ENCODE peak calls at places on chromosomes 5 and 9, in six cellular contexts. X is H1, H is K562, B is SK-N-SH, V is HCT116, W is GM12878. T is an unnamed sample.

GRCh38 chr5:140073296-140073695 is 30.2 kb upstream of the NRG2 start:
- DNase-seq in X (no peak), H (peak), B (peak), V (no peak), W (no peak), T (no peak)

GRCh38 chr9:93234600-93234999 is 50.7 kb downstream of the WNK2 start:
- DNase-seq in X (no peak), H (no peak), B (no peak), V (no peak), W (no peak), T (no peak)

GRCh38 chr9:121892706-121893105 is 200.4 kb downstream of the TTLL11 start:
- DNase-seq in X (no peak), H (no peak), B (no peak), V (no peak), W (no peak), T (no peak)

GRCh38 chr5:37071901-37072581 is 177.1 kb downstream of the CPLANE1 start:
- DNase-seq in X (no peak), H (no peak), B (no peak), V (no peak), W (no peak), T (no peak)

GRCh38 chr5:58156977-58157701 is 302.7 kb downstream of the PLK2 start:
- DNase-seq in X (no peak), H (no peak), B (peak), V (no peak), W (no peak), T (no peak)

GRCh38 chr9:32968101-32969011 is 33.1 kb downstream of the APTX start:
- DNase-seq in X (peak), H (peak), B (peak), V (peak), W (no peak), T (peak)

GRCh38 chr5:9231842-9232241 is 314.0 kb downstream of the SEMA5A start:
- DNase-seq in X (no peak), H (no peak), B (no peak), V (no peak), W (no peak), T (no peak)

GRCh38 chr9:135924628-135925338 is 17.4 kb upstream of the CAMSAP1 start:
- DNase-seq in X (no peak), H (no peak), B (no peak), V (no peak), W (no peak), T (no peak)

GRCh38 chr5:141135030-141135717 is at the start of gene PCDHB5:
- DNase-seq in X (peak), H (peak), B (no peak), V (no peak), W (no peak), T (peak)
- TF ChIP-seq JUND in X (no peak), H (no peak), B (no peak), V (no peak), W (no peak), T (no peak)

DNA sequence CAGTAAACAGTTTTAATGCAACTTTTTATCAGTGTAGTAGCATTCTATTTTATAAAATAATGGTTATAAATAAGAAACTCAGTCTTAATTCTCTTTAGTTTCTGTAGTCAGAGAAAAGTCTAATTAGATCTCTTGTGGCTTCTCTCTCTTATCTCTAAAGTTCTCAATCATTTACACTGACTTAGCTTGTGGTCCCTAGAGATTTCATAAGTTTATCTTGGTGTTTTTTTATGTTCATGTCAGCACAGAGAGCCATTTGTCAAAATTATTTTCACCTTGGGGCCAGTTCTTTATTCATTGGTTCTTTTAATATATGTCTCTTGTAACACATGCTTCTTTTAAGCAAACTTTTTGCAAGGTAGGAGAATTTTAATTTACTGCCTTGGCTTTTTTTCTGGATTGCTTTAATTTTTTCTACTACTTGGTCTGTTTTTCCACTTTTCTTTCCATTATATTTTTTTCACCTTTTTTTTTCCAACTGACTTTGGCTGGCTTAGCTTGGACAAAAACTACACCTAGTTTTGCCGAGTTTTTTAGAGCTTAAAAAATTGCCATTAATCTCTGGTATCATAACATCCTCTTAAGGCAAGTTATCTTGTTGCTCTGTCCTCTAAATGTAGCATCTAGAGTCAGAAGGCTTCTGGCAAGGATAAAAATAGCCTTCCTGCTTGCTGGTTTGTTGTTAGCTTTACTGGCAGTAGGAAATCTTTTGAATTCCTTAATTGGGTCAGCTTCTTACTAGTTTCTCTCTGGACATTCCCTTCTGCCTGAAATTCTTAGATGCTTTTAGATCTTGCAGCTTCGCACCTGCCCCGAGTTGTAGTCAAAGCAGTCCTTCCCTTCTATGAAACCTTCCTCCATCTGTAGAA is 35.3 kb downstream of the CPEB4 start:
- DNase-seq in X (no peak), H (no peak), B (no peak), V (no peak), W (no peak), T (no peak)
- TF ChIP-seq JUND in X (no peak), H (no peak), B (no peak), V (no peak), W (no peak), T (no peak)

GRCh38 chr9:114981095-114981494 is 50.7 kb upstream of the TNFSF8 start:
- DNase-seq in X (no peak), H (no peak), B (no peak), V (no peak), W (no peak), T (no peak)
- TF ChIP-seq JUND in X (no peak), H (no peak), B (no peak), V (no peak), W (no peak), T (no peak)

DNA sequence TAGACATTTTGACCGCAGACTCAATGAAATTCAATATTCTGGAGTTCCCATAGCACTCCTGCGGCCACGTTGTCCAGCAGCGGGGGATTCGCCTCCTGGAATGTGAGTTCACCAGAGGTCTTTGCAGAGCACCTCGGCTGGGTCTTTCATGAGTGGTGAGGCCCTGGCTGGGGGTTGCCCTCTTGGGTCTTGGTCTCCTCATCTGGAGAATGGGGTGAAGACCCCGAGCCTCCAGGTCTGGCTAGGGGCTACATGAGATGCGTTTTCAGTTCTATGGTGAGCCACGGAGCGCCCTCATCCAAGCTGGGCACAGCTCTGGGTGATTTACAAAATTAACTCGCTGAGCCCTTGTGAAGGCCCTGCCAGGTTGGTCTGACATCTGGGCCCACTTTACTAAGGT is 37.5 kb upstream of the RXRA start:
- DNase-seq in X (no peak), H (no peak), B (no peak), V (no peak), W (no peak), T (no peak)
- TF ChIP-seq JUND in X (no peak), H (no peak), B (no peak), V (no peak), W (no peak), T (no peak)

GRCh38 chr5:111229126-111229525 is 4.9 kb downstream of the CAMK4 start:
- DNase-seq in X (no peak), H (no peak), B (no peak), V (no peak), W (no peak), T (no peak)

GRCh38 chr5:111232311-111233049 is 8.3 kb downstream of the CAMK4 start:
- DNase-seq in X (no peak), H (no peak), B (no peak), V (no peak), W (no peak), T (no peak)

GRCh38 chr5:111227805-111228204 is 3.6 kb downstream of the CAMK4 start:
- DNase-seq in X (no peak), H (no peak), B (peak), V (no peak), W (no peak), T (no peak)

GRCh38 chr5:111231053-111231586 is 6.9 kb downstream of the CAMK4 start:
- DNase-seq in X (no peak), H (no peak), B (no peak), V (no peak), W (no peak), T (no peak)

DNA sequence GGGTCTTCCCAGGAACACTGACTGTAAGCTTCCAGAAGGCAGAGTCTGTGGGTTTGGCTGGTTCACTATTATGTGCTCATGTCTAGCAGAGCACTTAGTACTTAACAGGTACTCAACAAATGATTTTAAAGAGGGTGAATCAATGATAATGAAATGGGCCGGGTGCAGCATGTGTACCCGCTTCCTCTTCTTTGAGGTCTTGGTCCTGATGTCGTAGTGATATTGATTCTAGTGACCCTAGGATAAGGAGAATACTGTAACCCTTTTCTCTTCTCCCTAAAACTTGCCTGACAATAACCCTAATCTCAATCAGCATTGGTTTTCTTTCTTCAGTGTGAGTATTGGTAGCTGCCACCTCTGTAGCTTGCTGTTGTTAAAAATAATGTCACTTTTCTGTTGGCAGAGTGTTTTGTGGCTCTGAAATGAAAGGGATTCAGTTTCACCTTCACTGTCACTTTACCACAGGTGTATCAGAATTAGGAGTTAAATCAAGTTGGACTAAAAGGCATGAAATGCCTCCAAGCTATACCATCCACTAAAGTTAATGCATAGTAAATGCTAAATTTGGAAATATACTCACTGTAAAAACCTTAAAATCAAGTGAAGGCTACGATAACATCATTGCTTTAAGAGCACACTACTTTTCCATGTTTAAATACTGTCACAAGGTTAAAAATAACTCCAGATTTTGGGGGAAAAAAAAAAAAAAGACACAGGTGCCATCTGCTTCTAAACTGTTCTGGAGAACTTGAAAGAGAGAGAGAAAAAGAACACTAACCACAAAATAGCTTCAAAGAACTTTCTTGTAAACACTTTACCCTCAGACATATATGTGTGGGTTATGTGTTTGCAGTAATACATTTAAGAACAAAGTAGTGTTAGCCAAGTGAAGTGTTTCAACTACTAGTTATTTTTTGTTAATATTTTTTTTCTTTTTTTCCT is 6.0 kb downstream of the CAMK4 start:
- DNase-seq in X (no peak), H (no peak), B (no peak), V (no peak), W (no peak), T (no peak)
- TF ChIP-seq JUND in X (no peak), H (no peak), B (no peak), V (no peak), W (no peak), T (no peak)

DNA sequence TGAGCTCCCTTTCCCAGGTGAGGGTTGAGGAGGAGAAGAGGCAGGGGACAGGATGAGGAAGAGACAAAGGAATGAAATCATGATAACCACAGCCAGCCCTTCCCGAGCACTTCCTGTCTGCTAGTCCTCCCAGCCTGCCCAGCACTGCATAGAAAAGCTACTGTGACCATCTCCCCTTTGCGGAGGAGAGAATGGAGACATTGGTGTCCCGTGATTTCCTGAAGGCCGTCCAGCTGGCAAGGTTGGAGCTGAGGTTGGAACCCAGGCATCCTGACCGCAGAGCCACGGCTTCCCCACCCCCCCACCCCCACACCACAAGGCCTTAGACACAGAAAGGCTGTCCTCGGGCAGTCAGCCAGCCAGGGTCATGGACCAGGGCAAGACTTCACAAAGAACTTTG is 131.1 kb upstream of the ICE1 start:
- DNase-seq in X (no peak), H (no peak), B (no peak), V (no peak), W (no peak), T (no peak)
- TF ChIP-seq JUND in X (no peak), H (no peak), B (no peak), V (no peak), W (no peak), T (no peak)

GRCh38 chr5:73693573-73694061 is 67.6 kb downstream of the ARHGEF28 start:
- DNase-seq in X (no peak), H (no peak), B (peak), V (no peak), W (no peak), T (peak)
- TF ChIP-seq JUND in X (no peak), H (no peak), B (no peak), V (no peak), W (no peak), T (no peak)

DNA sequence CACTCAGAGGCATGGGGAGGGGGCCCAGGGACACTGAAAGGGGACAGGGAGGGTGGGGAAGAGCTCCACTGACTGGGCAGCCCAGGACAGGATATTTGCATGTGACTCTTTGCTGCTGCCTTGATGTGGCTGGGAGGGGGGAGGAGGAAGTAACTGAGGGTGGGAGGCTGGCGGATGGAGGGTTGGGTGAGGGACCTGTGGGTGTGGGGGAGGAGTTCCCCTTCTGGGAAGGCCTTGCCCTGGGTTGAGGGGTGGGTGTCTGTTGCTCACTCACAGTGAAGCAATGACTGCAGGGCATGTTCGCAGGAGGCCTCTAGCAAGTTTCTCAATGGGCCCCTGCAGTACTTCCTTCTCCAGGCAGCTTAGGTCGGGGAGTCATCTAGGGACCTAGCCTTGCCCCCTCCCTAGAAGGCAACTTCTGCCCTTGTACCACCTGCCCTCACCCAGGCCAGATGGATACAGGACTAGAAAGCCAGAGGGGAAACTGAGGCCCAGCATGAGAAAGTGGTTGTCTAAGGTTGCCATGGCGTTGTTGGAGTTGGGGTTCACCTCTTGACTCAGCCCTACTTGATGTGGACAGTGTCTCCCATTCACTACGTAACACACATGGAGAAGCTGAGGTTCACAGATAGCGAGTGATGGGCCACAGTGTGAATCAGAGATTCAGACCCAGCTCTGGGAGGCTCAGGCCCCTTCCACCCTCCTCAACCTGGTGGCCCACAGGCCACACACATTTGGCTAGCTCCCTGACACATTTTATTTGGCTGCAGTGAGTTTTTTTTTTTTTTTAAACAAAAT is 3.0 kb downstream of the GRK6 start:
- DNase-seq in X (no peak), H (no peak), B (no peak), V (no peak), W (peak), T (no peak)
- TF ChIP-seq JUND in X (no peak), H (no peak), B (no peak), V (no peak), W (no peak), T (no peak)

GRCh38 chr9:35579130-35579529 is 25.9 kb upstream of the TESK1 start:
- DNase-seq in X (no peak), H (no peak), B (no peak), V (no peak), W (peak), T (no peak)
- TF ChIP-seq JUND in X (no peak), H (no peak), B (no peak), V (no peak), W (no peak), T (no peak)

T was measured in T47D.